ENCODE peak calls at places on chromosomes 3 and 15, in six cellular contexts. D is cardiac fibroblast, I is NCI-H510A, H is mesendoderm, C is progenitor cell of endocrine pancreas, T is fibroblast of pulmonary artery. W is an unnamed sample.

GRCh38 chr3:61562042-61562809 is 855 bp downstream of the PTPRG start:
- DNase-seq in I (no peak), D (peak), C (peak), T (peak), H (no peak), W (no peak)

GRCh38 chr15:32781781-32782180 is 64.0 kb downstream of the GREM1 start:
- DNase-seq in D (no peak), H (peak), T (no peak), C (no peak), I (no peak), W (no peak)

GRCh38 chr15:32041294-32041693 is 11.0 kb downstream of the CHRNA7 start:
- DNase-seq in D (no peak), I (no peak), T (no peak), C (no peak), H (no peak), W (no peak)

GRCh38 chr3:184011230-184011876 is 6.3 kb downstream of the ABCC5 start:
- DNase-seq in I (no peak), T (no peak), D (peak), C (no peak), H (no peak), W (no peak)

GRCh38 chr15:24955549-24955929 is 752 bp downstream of the SNRPN start:
- DNase-seq in I (no peak), D (no peak), H (no peak), C (no peak), T (no peak), W (no peak)

GRCh38 chr3:48013288-48013980 is 2.8 kb downstream of the MAP4 start:
- DNase-seq in D (peak), H (peak), I (no peak), T (peak), C (no peak), W (peak)

GRCh38 chr3:77686560-77686959 is 646.7 kb downstream of the ROBO2 start:
- DNase-seq in I (no peak), C (no peak), T (no peak), D (no peak), H (no peak), W (no peak)

GRCh38 chr3:84077479-84077878 is 881.3 kb upstream of the CADM2 start:
- DNase-seq in D (no peak), H (peak), C (no peak), T (no peak), I (no peak), W (no peak)

GRCh38 chr3:171284308-171285075 is 175.7 kb downstream of the TNIK start:
- DNase-seq in T (peak), H (peak), I (no peak), D (peak), C (no peak), W (peak)

GRCh38 chr15:90207252-90207651 is 6.1 kb downstream of the SEMA4B start:
- DNase-seq in H (no peak), T (no peak), D (no peak), I (no peak), C (no peak), W (no peak)

GRCh38 chr3:73353661-73354217 is 271.0 kb downstream of the PDZRN3 start:
- DNase-seq in I (no peak), T (no peak), C (no peak), H (peak), D (no peak), W (no peak)

GRCh38 chr3:132445812-132446211 is 28.5 kb downstream of the DNAJC13 start:
- DNase-seq in H (peak), T (peak), I (no peak), D (peak), C (no peak), W (peak)

GRCh38 chr3:172622916-172623700 is 87.8 kb downstream of the NCEH1 start:
- DNase-seq in C (no peak), H (no peak), I (no peak), D (peak), T (peak), W (peak)

GRCh38 chr15:82315519-82316246 is 33.6 kb downstream of the GOLGA6L10 start:
- DNase-seq in T (no peak), D (no peak), C (no peak), H (no peak), I (no peak), W (no peak)

GRCh38 chr15:51067510-51067909 is 27.2 kb downstream of the TNFAIP8L3 start:
- DNase-seq in D (no peak), C (no peak), H (no peak), T (no peak), I (no peak), W (peak)

GRCh38 chr3:134066539-134067310 is 37.0 kb upstream of the SLCO2A1 start:
- DNase-seq in D (peak), T (peak), C (peak), H (no peak), I (no peak), W (no peak)

GRCh38 chr15:81002254-81003022 is 1.7 kb downstream of the TLNRD1 start:
- DNase-seq in T (peak), C (no peak), H (peak), I (no peak), D (peak), W (no peak)

GRCh38 chr3:50286322-50287227 is 5.7 kb downstream of the IFRD2 start:
- DNase-seq in T (no peak), D (no peak), H (no peak), C (no peak), I (no peak), W (no peak)

GRCh38 chr3:68239542-68239941 is 585.1 kb upstream of the SUCLG2 start:
- DNase-seq in H (no peak), C (no peak), T (no peak), D (no peak), I (no peak), W (no peak)

GRCh38 chr3:56758539-56758981 is 43.2 kb downstream of the ARHGEF3 start:
- DNase-seq in I (no peak), C (no peak), D (peak), T (peak), H (no peak), W (peak)

GRCh38 chr15:68421798-68422402 is 10.1 kb downstream of the ITGA11 start:
- DNase-seq in D (peak), I (no peak), C (no peak), H (no peak), T (no peak), W (no peak)

GRCh38 chr3:55270976-55271375 is 216.1 kb downstream of the WNT5A start:
- DNase-seq in H (no peak), I (no peak), C (no peak), T (no peak), D (no peak), W (no peak)

GRCh38 chr15:55893852-55894251 is 99.6 kb downstream of the NEDD4 start:
- DNase-seq in T (no peak), H (no peak), D (no peak), I (no peak), C (no peak), W (no peak)

GRCh38 chr15:43187544-43188155 is 2.4 kb downstream of the CCNDBP1 start:
- DNase-seq in I (no peak), D (peak), T (peak), H (peak), C (no peak), W (peak)

GRCh38 chr3:133535971-133536634 is 37.4 kb upstream of the CDV3 start:
- DNase-seq in H (no peak), C (no peak), D (peak), T (peak), I (no peak), W (peak)

GRCh38 chr3:176951586-176952292 is 245.5 kb downstream of the TBL1XR1 start:
- DNase-seq in T (no peak), D (no peak), H (no peak), I (no peak), C (no peak), W (no peak)

GRCh38 chr3:14289590-14290453 is 111.2 kb downstream of the LSM3 start:
- DNase-seq in D (peak), H (peak), I (no peak), T (peak), C (no peak), W (peak)

GRCh38 chr3:15942936-15943335 is 145.2 kb upstream of the ANKRD28 start:
- DNase-seq in D (no peak), T (no peak), I (no peak), H (no peak), C (no peak), W (no peak)

GRCh38 chr3:157282261-157283191 is 122.6 kb upstream of the CCNL1 start:
- DNase-seq in T (peak), C (no peak), D (peak), H (no peak), I (no peak), W (peak)

GRCh38 chr3:59641169-59641914 is 591.5 kb upstream of the CFAP20DC start:
- DNase-seq in C (no peak), H (no peak), D (peak), I (no peak), T (peak), W (peak)

GRCh38 chr15:39553947-39554731 is 26.7 kb upstream of the THBS1 start:
- DNase-seq in H (no peak), T (no peak), I (no peak), D (no peak), C (no peak), W (no peak)

GRCh38 chr3:72756900-72757299 is 91.3 kb downstream of the SHQ1 start:
- DNase-seq in I (no peak), C (no peak), H (no peak), D (no peak), T (no peak), W (no peak)

W was measured in fibroblast of mammary gland.